ENCODE peak calls at places on chromosome 5, in five cellular contexts. Y is HepG2, S is HFF-Myc, V is astrocyte, Q is cardiac fibroblast. E is an unnamed sample.

GRCh38 chr5:44665101-44665701 is 143.5 kb upstream of the MRPS30 start:
- DNase-seq in Q (peak), V (peak), S (no peak), Y (no peak), E (no peak)

GRCh38 chr5:154995679-154996078 is 17.9 kb upstream of the KIF4B start:
- DNase-seq in S (no peak), V (no peak), Q (no peak), Y (no peak), E (no peak)

GRCh38 chr5:28945859-28946258 is 1907.5 kb upstream of the CDH9 start:
- DNase-seq in V (no peak), Y (no peak), S (no peak), Q (no peak), E (no peak)

GRCh38 chr5:98721231-98721928 is 52.1 kb upstream of the RGMB start:
- DNase-seq in Y (no peak), Q (no peak), S (no peak), V (peak), E (no peak)

GRCh38 chr5:27778121-27778520 is 739.7 kb upstream of the CDH9 start:
- DNase-seq in Y (no peak), Q (no peak), S (no peak), V (no peak), E (no peak)

GRCh38 chr5:179621551-179621971 is 1.9 kb downstream of the HNRNPH1 start:
- DNase-seq in S (no peak), V (no peak), Y (no peak), Q (no peak), E (no peak)

GRCh38 chr5:159567461-159567860 is 237.2 kb upstream of the IL12B start:
- DNase-seq in Q (no peak), V (no peak), S (no peak), Y (no peak), E (no peak)

GRCh38 chr5:74596930-74597329 is 43.6 kb downstream of the ENC1 start:
- DNase-seq in Y (no peak), Q (no peak), V (peak), S (no peak), E (no peak)

GRCh38 chr5:2093859-2094615 is 211.3 kb upstream of the IRX4 start:
- DNase-seq in Q (peak), Y (no peak), S (no peak), V (no peak), E (no peak)

GRCh38 chr5:151127926-151128325 is 29.7 kb downstream of the ANXA6 start:
- DNase-seq in Q (no peak), V (no peak), Y (no peak), S (no peak), E (no peak)

GRCh38 chr5:57718155-57718554 is 235.5 kb upstream of the ACTBL2 start:
- DNase-seq in Q (peak), Y (peak), S (no peak), V (no peak), E (no peak)

GRCh38 chr5:159310492-159310891 is 19.8 kb downstream of the IL12B start:
- DNase-seq in V (peak), Q (no peak), Y (no peak), S (no peak), E (no peak)

GRCh38 chr5:98364549-98364948 is 408.9 kb upstream of the RGMB start:
- DNase-seq in V (no peak), Q (no peak), Y (no peak), S (no peak), E (no peak)

GRCh38 chr5:131068893-131069643 is 96.0 kb downstream of the HINT1 start:
- DNase-seq in Q (no peak), Y (no peak), V (no peak), S (no peak), E (peak)

GRCh38 chr5:148794729-148795590 is 31.5 kb upstream of the ADRB2 start:
- DNase-seq in Y (no peak), Q (peak), S (no peak), V (peak), E (no peak)
- H3K4me3 ChIP-seq in Y (no peak), Q (no peak), S (no peak), V (no peak), E (no peak)

DNA sequence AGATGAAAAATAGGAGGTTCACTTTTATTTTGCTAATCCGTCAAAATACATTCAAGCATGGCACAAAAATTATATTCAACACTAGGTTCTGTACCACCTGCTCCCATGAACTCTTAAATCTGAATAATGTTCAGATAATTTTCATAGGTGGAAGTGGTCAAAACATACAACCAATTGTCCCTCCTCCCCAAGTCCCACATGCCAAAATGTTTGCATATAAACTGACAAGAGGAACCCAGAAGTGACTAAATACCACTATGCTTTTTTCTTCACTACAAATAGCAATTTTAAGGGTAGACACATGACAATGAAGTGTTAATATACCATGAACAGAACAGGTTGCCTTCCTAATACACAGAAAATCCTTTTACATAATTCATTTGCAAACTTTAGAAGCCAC is 3.7 kb downstream of the HNRNPA0 start:
- DNase-seq in S (no peak), Y (no peak), Q (no peak), V (no peak), E (no peak)
- H3K4me3 ChIP-seq in S (no peak), Y (no peak), Q (no peak), V (peak), E (no peak)

DNA sequence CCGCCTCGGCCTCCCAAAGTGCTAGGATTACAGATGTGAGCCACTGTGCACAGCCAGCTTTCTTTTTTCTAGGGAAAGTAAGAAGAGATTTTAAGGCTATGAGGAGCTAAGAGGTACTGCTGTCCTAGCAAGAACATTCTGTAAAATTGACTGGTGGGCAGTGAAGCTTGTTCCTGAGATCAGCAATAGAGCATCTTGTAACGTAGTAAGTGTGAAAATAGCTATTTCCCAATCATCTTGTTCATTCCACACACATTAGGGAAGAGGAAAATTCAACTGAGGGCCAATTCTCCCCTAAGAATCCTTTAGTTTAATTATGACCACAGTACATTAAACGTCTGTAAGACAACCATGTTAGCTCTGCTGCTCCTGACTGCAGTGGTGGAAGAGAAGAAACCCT is 246.3 kb downstream of the EFNA5 start:
- DNase-seq in S (no peak), Q (peak), V (peak), Y (no peak), E (no peak)
- H3K4me3 ChIP-seq in S (no peak), Q (no peak), V (no peak), Y (no peak), E (no peak)

DNA sequence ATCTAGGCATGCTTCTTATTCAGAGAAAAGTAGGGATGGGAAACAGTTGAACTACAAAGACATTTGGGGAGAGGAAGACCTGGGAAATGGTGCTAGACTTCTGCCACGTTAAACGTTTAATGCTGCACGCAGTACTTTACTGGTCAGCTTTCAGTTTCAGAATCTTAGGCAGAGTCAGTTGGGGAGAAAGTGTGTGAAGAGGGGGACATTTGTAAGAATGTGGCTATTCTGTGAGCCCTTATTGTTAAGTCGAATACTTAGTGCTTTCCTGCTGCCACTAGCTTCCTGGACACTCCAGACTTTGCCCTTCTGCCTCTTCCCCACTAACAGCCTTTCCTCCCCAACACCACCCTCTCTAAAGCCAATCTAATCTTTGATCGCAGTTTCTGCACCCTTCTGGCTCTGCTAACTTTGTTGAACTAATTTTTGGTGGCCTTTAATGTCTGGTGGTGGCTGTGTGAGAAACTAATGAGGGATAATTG is 6.1 kb downstream of the CYSTM1 start:
- DNase-seq in Y (peak), S (no peak), Q (no peak), V (no peak), E (no peak)
- H3K4me3 ChIP-seq in Y (peak), S (no peak), Q (no peak), V (no peak), E (no peak)